ENCODE peak calls at places on chromosomes 3 and 15, in ten cellular contexts. One of them, this sample, is unnamed.

GRCh38 chr3:105868450-105868744 is 415 bp downstream of the CBLB start:
- DNase-seq in fibroblast of lung: peak
- DNase-seq in dorsolateral prefrontal cortex: peak
- DNase-seq in CD8-positive, alpha-beta T cell: no peak
- DNase-seq in RWPE1: peak
- DNase-seq in WERI-Rb-1: peak
- DNase-seq in Peyer's patch: peak
- DNase-seq in SJSA1: no peak
- DNase-seq in HepG2: peak
- DNase-seq in lower lobe of right lung: peak
- DNase-seq in this sample: peak

GRCh38 chr15:66859688-66860253 is 157.7 kb downstream of the SMAD6 start:
- DNase-seq in fibroblast of lung: no peak
- DNase-seq in dorsolateral prefrontal cortex: no peak
- DNase-seq in CD8-positive, alpha-beta T cell: no peak
- DNase-seq in RWPE1: no peak
- DNase-seq in WERI-Rb-1: no peak
- DNase-seq in Peyer's patch: no peak
- DNase-seq in SJSA1: no peak
- DNase-seq in HepG2: no peak
- DNase-seq in lower lobe of right lung: no peak
- DNase-seq in this sample: no peak

GRCh38 chr3:171165499-171165921 is 139.0 kb upstream of the SLC2A2 start:
- DNase-seq in fibroblast of lung: no peak
- DNase-seq in dorsolateral prefrontal cortex: no peak
- DNase-seq in CD8-positive, alpha-beta T cell: no peak
- DNase-seq in RWPE1: no peak
- DNase-seq in WERI-Rb-1: no peak
- DNase-seq in Peyer's patch: no peak
- DNase-seq in SJSA1: no peak
- DNase-seq in HepG2: no peak
- DNase-seq in lower lobe of right lung: no peak
- DNase-seq in this sample: no peak

GRCh38 chr15:57861039-57861638 is 154.6 kb downstream of the POLR2M start:
- DNase-seq in fibroblast of lung: peak
- DNase-seq in dorsolateral prefrontal cortex: peak
- DNase-seq in CD8-positive, alpha-beta T cell: no peak
- DNase-seq in RWPE1: peak
- DNase-seq in WERI-Rb-1: peak
- DNase-seq in Peyer's patch: no peak
- DNase-seq in SJSA1: peak
- DNase-seq in HepG2: peak
- DNase-seq in lower lobe of right lung: no peak
- DNase-seq in this sample: no peak

GRCh38 chr15:88810449-88810848 is 7.2 kb downstream of the ACAN start:
- DNase-seq in fibroblast of lung: peak
- DNase-seq in dorsolateral prefrontal cortex: no peak
- DNase-seq in CD8-positive, alpha-beta T cell: no peak
- DNase-seq in RWPE1: peak
- DNase-seq in WERI-Rb-1: no peak
- DNase-seq in Peyer's patch: no peak
- DNase-seq in SJSA1: no peak
- DNase-seq in HepG2: no peak
- DNase-seq in lower lobe of right lung: no peak
- DNase-seq in this sample: no peak

GRCh38 chr3:162390891-162391290 is 894.3 kb downstream of the OTOL1 start:
- DNase-seq in fibroblast of lung: peak
- DNase-seq in dorsolateral prefrontal cortex: no peak
- DNase-seq in CD8-positive, alpha-beta T cell: no peak
- DNase-seq in RWPE1: peak
- DNase-seq in WERI-Rb-1: no peak
- DNase-seq in Peyer's patch: no peak
- DNase-seq in SJSA1: peak
- DNase-seq in HepG2: no peak
- DNase-seq in lower lobe of right lung: no peak
- DNase-seq in this sample: no peak

GRCh38 chr3:99911433-99911832 is 93.8 kb downstream of the CMSS1 start:
- DNase-seq in fibroblast of lung: peak
- DNase-seq in dorsolateral prefrontal cortex: no peak
- DNase-seq in CD8-positive, alpha-beta T cell: no peak
- DNase-seq in RWPE1: no peak
- DNase-seq in WERI-Rb-1: peak
- DNase-seq in Peyer's patch: no peak
- DNase-seq in SJSA1: no peak
- DNase-seq in HepG2: no peak
- DNase-seq in lower lobe of right lung: no peak
- DNase-seq in this sample: no peak

GRCh38 chr15:68682330-68682729 is 103.5 kb downstream of the CORO2B start:
- DNase-seq in fibroblast of lung: no peak
- DNase-seq in dorsolateral prefrontal cortex: no peak
- DNase-seq in CD8-positive, alpha-beta T cell: no peak
- DNase-seq in RWPE1: no peak
- DNase-seq in WERI-Rb-1: peak
- DNase-seq in Peyer's patch: no peak
- DNase-seq in SJSA1: no peak
- DNase-seq in HepG2: no peak
- DNase-seq in lower lobe of right lung: no peak
- DNase-seq in this sample: no peak

GRCh38 chr3:4995500-4996053 is 16.3 kb downstream of the BHLHE40 start:
- DNase-seq in fibroblast of lung: peak
- DNase-seq in dorsolateral prefrontal cortex: no peak
- DNase-seq in CD8-positive, alpha-beta T cell: no peak
- DNase-seq in RWPE1: peak
- DNase-seq in WERI-Rb-1: no peak
- DNase-seq in Peyer's patch: no peak
- DNase-seq in SJSA1: peak
- DNase-seq in HepG2: no peak
- DNase-seq in lower lobe of right lung: no peak
- DNase-seq in this sample: no peak
- H3K27ac ChIP-seq in fibroblast of lung: peak
- H3K27ac ChIP-seq in dorsolateral prefrontal cortex: peak
- H3K27ac ChIP-seq in CD8-positive, alpha-beta T cell: no peak
- H3K27ac ChIP-seq in RWPE1: peak
- H3K27ac ChIP-seq in WERI-Rb-1: peak
- H3K27ac ChIP-seq in Peyer's patch: peak
- H3K27ac ChIP-seq in SJSA1: peak
- H3K27ac ChIP-seq in HepG2: no peak
- H3K27ac ChIP-seq in lower lobe of right lung: no peak
- H3K27ac ChIP-seq in this sample: peak

GRCh38 chr15:71151061-71151460 is 35.8 kb downstream of the THSD4 start:
- DNase-seq in fibroblast of lung: peak
- DNase-seq in dorsolateral prefrontal cortex: no peak
- DNase-seq in CD8-positive, alpha-beta T cell: no peak
- DNase-seq in RWPE1: no peak
- DNase-seq in WERI-Rb-1: no peak
- DNase-seq in Peyer's patch: no peak
- DNase-seq in SJSA1: no peak
- DNase-seq in HepG2: no peak
- DNase-seq in lower lobe of right lung: no peak
- DNase-seq in this sample: no peak

GRCh38 chr15:71146597-71146996 is 31.3 kb downstream of the THSD4 start:
- DNase-seq in fibroblast of lung: no peak
- DNase-seq in dorsolateral prefrontal cortex: no peak
- DNase-seq in CD8-positive, alpha-beta T cell: no peak
- DNase-seq in RWPE1: no peak
- DNase-seq in WERI-Rb-1: no peak
- DNase-seq in Peyer's patch: no peak
- DNase-seq in SJSA1: no peak
- DNase-seq in HepG2: no peak
- DNase-seq in lower lobe of right lung: no peak
- DNase-seq in this sample: no peak

GRCh38 chr15:71149645-71150557 is 34.6 kb downstream of the THSD4 start:
- DNase-seq in fibroblast of lung: peak
- DNase-seq in dorsolateral prefrontal cortex: no peak
- DNase-seq in CD8-positive, alpha-beta T cell: no peak
- DNase-seq in RWPE1: no peak
- DNase-seq in WERI-Rb-1: no peak
- DNase-seq in Peyer's patch: no peak
- DNase-seq in SJSA1: no peak
- DNase-seq in HepG2: no peak
- DNase-seq in lower lobe of right lung: no peak
- DNase-seq in this sample: peak

GRCh38 chr15:71145648-71146047 is 30.4 kb downstream of the THSD4 start:
- DNase-seq in fibroblast of lung: no peak
- DNase-seq in dorsolateral prefrontal cortex: no peak
- DNase-seq in CD8-positive, alpha-beta T cell: no peak
- DNase-seq in RWPE1: no peak
- DNase-seq in WERI-Rb-1: no peak
- DNase-seq in Peyer's patch: no peak
- DNase-seq in SJSA1: no peak
- DNase-seq in HepG2: no peak
- DNase-seq in lower lobe of right lung: no peak
- DNase-seq in this sample: no peak

DNA sequence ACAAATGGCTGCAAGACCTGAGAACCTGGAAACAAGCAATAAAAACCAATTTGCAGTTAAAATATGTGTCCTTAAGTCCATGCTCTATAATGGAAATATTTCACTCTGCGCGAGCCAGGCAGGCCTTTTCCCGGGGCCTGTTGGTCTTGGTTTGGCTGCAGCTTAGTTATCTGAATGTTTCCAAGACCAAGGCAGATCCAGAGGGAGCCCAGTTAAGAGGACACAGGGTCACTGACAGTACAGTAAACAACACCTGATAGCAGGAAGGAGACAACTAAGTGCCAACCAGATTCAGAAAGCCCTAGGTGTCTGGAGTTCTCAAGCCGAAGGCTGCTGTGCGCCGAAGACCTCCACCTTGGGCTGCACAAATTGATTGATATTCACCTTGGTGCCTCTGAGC is 32.8 kb downstream of the THSD4 start:
- DNase-seq in fibroblast of lung: no peak
- DNase-seq in dorsolateral prefrontal cortex: no peak
- DNase-seq in CD8-positive, alpha-beta T cell: no peak
- DNase-seq in RWPE1: no peak
- DNase-seq in WERI-Rb-1: no peak
- DNase-seq in Peyer's patch: no peak
- DNase-seq in SJSA1: no peak
- DNase-seq in HepG2: no peak
- DNase-seq in lower lobe of right lung: no peak
- DNase-seq in this sample: no peak
- H3K27ac ChIP-seq in fibroblast of lung: no peak
- H3K27ac ChIP-seq in dorsolateral prefrontal cortex: no peak
- H3K27ac ChIP-seq in CD8-positive, alpha-beta T cell: no peak
- H3K27ac ChIP-seq in RWPE1: no peak
- H3K27ac ChIP-seq in WERI-Rb-1: no peak
- H3K27ac ChIP-seq in Peyer's patch: no peak
- H3K27ac ChIP-seq in SJSA1: no peak
- H3K27ac ChIP-seq in HepG2: no peak
- H3K27ac ChIP-seq in lower lobe of right lung: no peak
- H3K27ac ChIP-seq in this sample: no peak

GRCh38 chr3:53236112-53236841 is 19.5 kb downstream of the TKT start:
- DNase-seq in fibroblast of lung: peak
- DNase-seq in dorsolateral prefrontal cortex: peak
- DNase-seq in CD8-positive, alpha-beta T cell: no peak
- DNase-seq in RWPE1: peak
- DNase-seq in WERI-Rb-1: no peak
- DNase-seq in Peyer's patch: no peak
- DNase-seq in SJSA1: peak
- DNase-seq in HepG2: peak
- DNase-seq in lower lobe of right lung: peak
- DNase-seq in this sample: peak

GRCh38 chr3:53239800-53240199 is 16.0 kb downstream of the TKT start:
- DNase-seq in fibroblast of lung: no peak
- DNase-seq in dorsolateral prefrontal cortex: no peak
- DNase-seq in CD8-positive, alpha-beta T cell: no peak
- DNase-seq in RWPE1: no peak
- DNase-seq in WERI-Rb-1: no peak
- DNase-seq in Peyer's patch: no peak
- DNase-seq in SJSA1: no peak
- DNase-seq in HepG2: no peak
- DNase-seq in lower lobe of right lung: no peak
- DNase-seq in this sample: no peak

GRCh38 chr3:53235545-53235944 is 20.3 kb downstream of the TKT start:
- DNase-seq in fibroblast of lung: no peak
- DNase-seq in dorsolateral prefrontal cortex: no peak
- DNase-seq in CD8-positive, alpha-beta T cell: no peak
- DNase-seq in RWPE1: no peak
- DNase-seq in WERI-Rb-1: no peak
- DNase-seq in Peyer's patch: no peak
- DNase-seq in SJSA1: no peak
- DNase-seq in HepG2: no peak
- DNase-seq in lower lobe of right lung: no peak
- DNase-seq in this sample: no peak

GRCh38 chr3:53238881-53239280 is 16.9 kb downstream of the TKT start:
- DNase-seq in fibroblast of lung: no peak
- DNase-seq in dorsolateral prefrontal cortex: no peak
- DNase-seq in CD8-positive, alpha-beta T cell: no peak
- DNase-seq in RWPE1: no peak
- DNase-seq in WERI-Rb-1: no peak
- DNase-seq in Peyer's patch: no peak
- DNase-seq in SJSA1: no peak
- DNase-seq in HepG2: no peak
- DNase-seq in lower lobe of right lung: no peak
- DNase-seq in this sample: no peak

GRCh38 chr3:53238051-53238850 is 17.6 kb downstream of the TKT start:
- DNase-seq in fibroblast of lung: peak
- DNase-seq in dorsolateral prefrontal cortex: no peak
- DNase-seq in CD8-positive, alpha-beta T cell: no peak
- DNase-seq in RWPE1: peak
- DNase-seq in WERI-Rb-1: no peak
- DNase-seq in Peyer's patch: no peak
- DNase-seq in SJSA1: peak
- DNase-seq in HepG2: peak
- DNase-seq in lower lobe of right lung: no peak
- DNase-seq in this sample: no peak
- H3K27ac ChIP-seq in fibroblast of lung: peak
- H3K27ac ChIP-seq in dorsolateral prefrontal cortex: no peak
- H3K27ac ChIP-seq in CD8-positive, alpha-beta T cell: no peak
- H3K27ac ChIP-seq in RWPE1: peak
- H3K27ac ChIP-seq in WERI-Rb-1: no peak
- H3K27ac ChIP-seq in Peyer's patch: peak
- H3K27ac ChIP-seq in SJSA1: peak
- H3K27ac ChIP-seq in HepG2: peak
- H3K27ac ChIP-seq in lower lobe of right lung: peak
- H3K27ac ChIP-seq in this sample: peak

DNA sequence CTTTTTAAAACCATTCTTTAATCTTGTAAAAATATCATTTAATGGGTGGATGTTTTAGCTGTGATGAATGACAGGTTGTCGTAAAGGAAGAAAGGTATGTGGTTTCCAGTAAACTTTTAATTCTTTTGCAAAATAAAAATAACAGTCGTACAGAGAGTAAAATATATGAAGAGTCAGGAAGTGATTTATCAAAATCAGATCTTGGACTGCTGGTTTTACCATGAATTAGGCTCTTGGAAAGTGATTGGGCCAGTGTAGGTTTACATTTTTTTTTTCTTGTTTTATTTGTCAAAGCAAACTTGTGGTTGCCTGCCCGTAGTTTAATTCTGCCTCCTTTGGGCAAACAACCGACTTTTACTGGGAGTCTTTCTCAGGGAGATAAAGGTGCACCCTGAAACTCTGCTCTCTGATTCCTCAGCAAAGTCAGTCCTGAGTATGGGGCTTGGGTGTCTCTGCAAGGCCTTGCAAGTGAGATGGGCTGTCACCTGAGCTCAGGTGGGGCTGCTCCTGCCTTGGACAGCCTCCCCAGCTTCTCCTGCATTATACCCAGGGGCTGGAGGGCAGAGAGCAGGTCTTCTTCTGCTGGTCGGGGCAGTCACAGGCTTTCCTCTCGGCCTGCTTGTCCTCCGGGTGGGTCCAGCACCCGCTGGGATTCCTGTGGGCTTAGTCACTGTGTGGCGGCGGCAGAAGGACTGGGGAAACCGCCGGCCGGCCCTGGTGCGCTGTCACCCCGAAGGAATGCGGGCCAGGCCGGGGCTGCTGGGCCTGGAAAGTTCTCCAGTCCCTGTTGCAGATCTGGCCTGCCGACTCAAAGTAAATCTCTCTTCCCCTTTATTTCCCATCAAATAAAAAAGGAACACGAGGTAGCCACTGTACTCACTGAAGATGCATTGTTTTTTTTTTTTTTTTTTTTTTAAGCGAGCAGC is 79.0 kb downstream of the IGF1R start:
- DNase-seq in fibroblast of lung: peak
- DNase-seq in dorsolateral prefrontal cortex: no peak
- DNase-seq in CD8-positive, alpha-beta T cell: no peak
- DNase-seq in RWPE1: peak
- DNase-seq in WERI-Rb-1: no peak
- DNase-seq in Peyer's patch: peak
- DNase-seq in SJSA1: peak
- DNase-seq in HepG2: peak
- DNase-seq in lower lobe of right lung: peak
- DNase-seq in this sample: peak
- H3K27ac ChIP-seq in fibroblast of lung: peak
- H3K27ac ChIP-seq in dorsolateral prefrontal cortex: peak
- H3K27ac ChIP-seq in CD8-positive, alpha-beta T cell: no peak
- H3K27ac ChIP-seq in RWPE1: peak
- H3K27ac ChIP-seq in WERI-Rb-1: no peak
- H3K27ac ChIP-seq in Peyer's patch: peak
- H3K27ac ChIP-seq in SJSA1: peak
- H3K27ac ChIP-seq in HepG2: peak
- H3K27ac ChIP-seq in lower lobe of right lung: peak
- H3K27ac ChIP-seq in this sample: peak